ENCODE peak calls at places on chromosomes 16 and 17, in nine cellular contexts. T, Z, L, U, N, E, V, M and C are unnamed samples.

GRCh38 chr16:67846320-67847063 is at the start of gene NUTF2:
- DNase-seq in T (peak), Z (peak), L (peak), U (peak), N (peak), E (peak), V (peak), M (peak), C (peak)

GRCh38 chr17:45293413-45294211 is 23.2 kb downstream of the MAP3K14 start:
- DNase-seq in T (no peak), Z (peak), L (no peak), U (no peak), N (no peak), E (peak), V (peak), M (peak), C (peak)

GRCh38 chr16:54816471-54816870 is 114.2 kb upstream of the IRX5 start:
- DNase-seq in T (no peak), Z (no peak), L (no peak), U (no peak), N (no peak), E (no peak), V (no peak), M (no peak), C (no peak)

GRCh38 chr16:54506691-54507090 is 220.1 kb upstream of the IRX3 start:
- DNase-seq in T (peak), Z (no peak), L (no peak), U (no peak), N (no peak), E (no peak), V (no peak), M (no peak), C (no peak)

GRCh38 chr17:37790153-37790552 is 45.3 kb upstream of the HNF1B start:
- DNase-seq in T (no peak), Z (no peak), L (no peak), U (no peak), N (no peak), E (no peak), V (no peak), M (no peak), C (no peak)

GRCh38 chr16:25788637-25789036 is 96.9 kb downstream of the HS3ST4 start:
- DNase-seq in T (no peak), Z (no peak), L (no peak), U (no peak), N (no peak), E (no peak), V (no peak), M (no peak), C (no peak)

GRCh38 chr17:69909389-69909788 is 165.6 kb upstream of the KCNJ16 start:
- DNase-seq in T (no peak), Z (no peak), L (no peak), U (no peak), N (no peak), E (no peak), V (no peak), M (no peak), C (no peak)

GRCh38 chr17:39529455-39529854 is 68.2 kb downstream of the CDK12 start:
- DNase-seq in T (no peak), Z (no peak), L (no peak), U (no peak), N (no peak), E (no peak), V (no peak), M (no peak), C (no peak)

GRCh38 chr16:30775381-30776099 is 11.5 kb downstream of the ZNF629 start:
- DNase-seq in T (peak), Z (peak), L (peak), U (no peak), N (peak), E (no peak), V (peak), M (peak), C (no peak)

GRCh38 chr17:19978206-19978802 is 676 bp upstream of the AKAP10 start:
- DNase-seq in T (no peak), Z (no peak), L (peak), U (no peak), N (no peak), E (no peak), V (no peak), M (no peak), C (no peak)